ENCODE peak calls at places on chromosome 1, in four cellular contexts. T is fibroblast of lung; B is CD4-positive, CD25-positive, alpha-beta regulatory T cell; O is NT2/D1. H is an unnamed sample.
A peak's percentile ranks its signal among the peaks of the same experiment; 100 is the strongest.

GRCh38 chr1:229342902-229343587 is at the start of gene CCSAP:
- DNase-seq in T (peak; percentile 35), B (no peak), O (no peak), H (peak; percentile 85)

GRCh38 chr1:174996474-174996873 is 3.3 kb upstream of the CACYBP start:
- DNase-seq in T (peak; percentile 61), B (no peak), O (no peak), H (no peak)

GRCh38 chr1:79235221-79236002 is 228.9 kb upstream of the ADGRL4 start:
- DNase-seq in T (no peak), B (no peak), O (peak; percentile 22), H (no peak)

GRCh38 chr1:11384170-11384554 is 94.8 kb upstream of the DISP3 start:
- DNase-seq in T (no peak), B (no peak), O (no peak), H (no peak)

GRCh38 chr1:68120136-68120791 is 69.8 kb upstream of the DIRAS3 start:
- DNase-seq in T (peak; percentile 91), B (no peak), O (peak; percentile 85), H (no peak)

GRCh38 chr1:152251391-152251790 is 27.4 kb upstream of the HRNR start:
- DNase-seq in T (no peak), B (no peak), O (no peak), H (no peak)

GRCh38 chr1:90593312-90593711 is 123.8 kb downstream of the BARHL2 start:
- DNase-seq in T (no peak), B (no peak), O (no peak), H (no peak)

GRCh38 chr1:206921772-206922265 is at the start of gene FCMR:
- DNase-seq in T (no peak), B (peak; percentile 32), O (no peak), H (no peak)

GRCh38 chr1:169149555-169150286 is 43.2 kb downstream of the ATP1B1 start:
- DNase-seq in T (peak; percentile 56), B (no peak), O (no peak), H (no peak)

GRCh38 chr1:52098139-52098871 is 42.2 kb downstream of the BTF3L4 start:
- DNase-seq in T (no peak), B (no peak), O (no peak), H (no peak)

GRCh38 chr1:99697570-99697969 is 51.7 kb downstream of the PALMD start:
- DNase-seq in T (no peak), B (no peak), O (no peak), H (no peak)
- H3K4me1 ChIP-seq in T (no peaks in the 10 kb centered on the region), B (no peaks in the 10 kb centered on the region), O (no peaks in the 10 kb centered on the region), H (no peaks in the 10 kb centered on the region)

DNA sequence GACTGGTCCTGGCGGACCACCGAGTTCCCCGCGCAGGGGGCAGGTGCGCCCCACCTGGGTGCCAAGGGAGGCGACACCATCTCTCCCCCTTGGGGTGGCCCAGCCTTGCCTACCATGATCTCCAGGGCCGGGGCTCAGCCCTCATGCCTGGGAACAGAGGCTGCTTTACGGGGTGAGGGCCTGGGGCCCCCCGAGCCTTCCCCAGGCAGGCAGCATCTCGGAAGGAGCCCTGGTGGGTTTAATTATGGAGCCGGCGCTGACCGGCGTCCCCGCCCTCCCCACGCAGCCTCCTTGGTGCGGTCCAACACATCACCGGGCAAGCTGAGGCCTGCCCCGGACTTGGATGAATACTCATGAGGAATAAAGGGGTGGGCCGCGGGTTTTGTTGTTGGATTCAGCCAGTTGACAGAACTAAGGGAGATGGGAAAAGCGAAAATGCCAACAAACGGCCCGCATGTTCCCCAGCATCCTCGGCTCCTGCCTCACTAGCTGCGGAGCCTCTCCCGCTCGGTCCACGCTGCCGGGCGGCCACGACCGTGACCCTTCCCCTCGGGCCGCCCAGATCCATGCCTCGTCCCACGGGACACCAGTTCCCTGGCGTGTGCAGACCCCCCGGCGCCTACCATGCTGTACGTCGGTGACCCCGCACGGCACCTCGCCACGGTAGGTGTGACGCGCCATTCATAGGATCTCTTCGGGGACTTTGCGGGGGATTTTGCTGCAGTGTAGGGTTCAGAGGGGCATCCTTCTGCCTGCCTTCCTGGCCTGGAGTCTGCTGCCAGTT is 38.2 kb downstream of the TP73 start:
- DNase-seq in T (no peak), B (no peak), O (no peak), H (no peak)
- H3K4me1 ChIP-seq in T (no peaks in the 10 kb centered on the region), B (no peaks in the 10 kb centered on the region), O (peaks cover 19% of the 10 kb centered on the region), H (peaks cover 8% of the 10 kb centered on the region)

GRCh38 chr1:246798107-246798506 is 73.9 kb downstream of the SCCPDH start:
- DNase-seq in T (no peak), B (no peak), O (no peak), H (no peak)
- H3K4me1 ChIP-seq in T (peaks cover 3% of the 10 kb centered on the region), B (no peaks in the 10 kb centered on the region), O (peaks cover 25% of the 10 kb centered on the region), H (no peaks in the 10 kb centered on the region)

GRCh38 chr1:31742462-31743212 is 21.5 kb downstream of the ADGRB2 start:
- DNase-seq in T (no peak), B (no peak), O (no peak), H (no peak)
- H3K4me1 ChIP-seq in T (no peaks in the 10 kb centered on the region), B (peaks cover 2% of the 10 kb centered on the region), O (peaks cover 55% of the 10 kb centered on the region), H (no peaks in the 10 kb centered on the region)

GRCh38 chr1:32817159-32817814 is at the start of the genes S100PBP and YARS1:
- DNase-seq in T (peak; percentile 97), B (peak; percentile 99), O (peak; percentile 100), H (peak; percentile 100)

GRCh38 chr1:32813941-32814739 is 3.0 kb downstream of the YARS1 start:
- DNase-seq in T (peak; percentile 62), B (no peak), O (no peak), H (no peak)

GRCh38 chr1:32818804-32819541 is 1.5 kb downstream of the S100PBP start:
- DNase-seq in T (no peak), B (no peak), O (no peak), H (no peak)

GRCh38 chr1:32817815-32818786 is 648 bp downstream of the S100PBP start:
- DNase-seq in T (peak; percentile 40), B (peak; percentile 27), O (peak; percentile 82), H (peak; percentile 87)

DNA sequence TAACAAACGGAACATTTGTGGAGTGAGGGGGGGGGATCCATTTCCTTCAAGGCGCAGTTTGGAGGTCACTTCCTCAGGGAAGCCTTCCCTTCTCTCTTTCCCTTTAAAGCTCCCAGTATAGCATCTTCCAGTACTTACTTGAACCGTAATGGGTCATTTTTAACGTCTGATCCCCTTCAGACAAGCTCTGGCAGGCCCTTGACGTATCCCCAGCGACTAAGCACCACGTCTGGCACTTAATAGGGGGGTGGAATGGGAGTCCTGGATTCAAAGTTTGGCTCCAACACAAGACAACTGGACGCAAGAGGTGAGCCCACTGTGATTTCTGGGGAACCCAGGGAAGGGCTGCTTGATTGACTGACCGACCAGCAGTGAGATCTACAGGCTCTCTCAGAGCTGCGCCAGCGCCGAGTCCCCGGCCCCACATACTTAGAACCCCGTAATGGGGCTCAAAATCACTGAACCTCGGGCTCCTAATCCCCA is 441 bp downstream of the YARS1 start:
- DNase-seq in T (peak; percentile 44), B (no peak), O (no peak), H (no peak)
- H3K4me1 ChIP-seq in T (peaks cover 5% of the 10 kb centered on the region), B (peaks cover 59% of the 10 kb centered on the region), O (peaks cover 11% of the 10 kb centered on the region), H (peaks cover 42% of the 10 kb centered on the region)

GRCh38 chr1:31011719-31012118 is 53.8 kb downstream of the PUM1 start:
- DNase-seq in T (no peak), B (no peak), O (no peak), H (no peak)
- H3K4me1 ChIP-seq in T (peaks cover 24% of the 10 kb centered on the region), B (peaks cover 62% of the 10 kb centered on the region), O (no peaks in the 10 kb centered on the region), H (peaks cover 63% of the 10 kb centered on the region)

DNA sequence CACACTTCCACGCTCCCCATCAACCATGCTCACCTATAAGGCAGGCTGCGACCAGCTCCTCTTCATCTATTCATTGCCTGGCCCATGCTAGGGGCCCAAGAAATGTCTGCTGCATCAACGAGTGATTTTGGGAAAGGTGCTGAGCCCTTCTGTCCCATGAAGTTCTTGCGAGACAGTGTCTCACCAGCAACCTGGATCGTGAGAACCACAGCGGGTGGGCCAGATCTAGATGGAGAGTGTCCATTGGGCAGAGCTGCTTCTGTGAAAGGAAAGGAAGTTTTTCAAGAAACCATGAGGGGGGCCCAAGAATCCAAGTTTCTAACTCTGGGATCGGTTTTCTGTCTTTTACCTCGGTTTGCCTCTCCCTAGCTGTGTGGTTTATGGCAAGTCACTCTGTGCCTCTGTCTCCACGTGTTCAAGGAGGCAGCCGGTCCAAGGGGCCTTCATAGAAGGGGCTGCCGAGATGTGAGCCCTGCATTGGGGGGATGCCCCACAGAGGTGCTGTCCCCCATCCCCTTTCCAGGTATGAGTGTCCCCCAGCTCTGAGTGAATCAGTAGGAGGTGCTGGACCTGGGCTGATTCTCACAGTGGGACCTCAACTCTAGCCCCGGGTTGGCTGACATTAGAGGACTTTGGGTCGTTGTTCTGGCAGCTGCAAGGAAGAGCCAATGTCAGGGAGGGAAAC is 8.3 kb upstream of the PADI1 start:
- DNase-seq in T (no peak), B (no peak), O (no peak), H (no peak)
- H3K4me1 ChIP-seq in T (peaks cover 3% of the 10 kb centered on the region), B (peaks cover 4% of the 10 kb centered on the region), O (peaks cover 6% of the 10 kb centered on the region), H (no peaks in the 10 kb centered on the region)

DNA sequence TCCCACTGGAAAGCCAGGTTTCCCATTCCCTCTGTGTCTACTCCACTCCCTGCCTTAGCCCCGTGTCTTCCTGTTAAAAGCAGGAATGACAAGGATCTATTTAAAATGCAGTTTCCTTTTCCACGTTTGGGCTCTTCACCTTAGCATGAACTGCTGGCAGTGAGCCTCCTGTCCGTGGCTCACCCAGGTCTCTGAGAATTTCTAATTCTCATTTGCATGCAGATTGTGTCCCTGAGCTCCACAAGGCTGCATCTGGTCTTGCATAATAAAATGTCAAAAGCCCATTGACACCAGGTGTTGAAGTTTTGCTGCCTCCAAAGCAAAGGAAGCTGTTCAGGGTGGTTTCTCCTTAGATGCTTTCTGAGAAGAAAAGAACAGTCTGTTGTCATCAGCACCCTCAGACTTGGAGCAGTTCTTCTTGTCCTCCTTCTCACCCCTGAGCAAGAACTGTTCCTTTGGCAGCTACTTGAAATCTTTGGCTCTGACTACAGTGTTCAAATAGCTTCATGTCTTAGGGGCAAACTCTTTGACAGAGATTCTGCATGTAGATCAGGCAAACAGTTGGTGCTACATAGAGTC is 433.1 kb upstream of the KAZN start:
- DNase-seq in T (no peak), B (no peak), O (no peak), H (no peak)
- H3K4me1 ChIP-seq in T (no peaks in the 10 kb centered on the region), B (no peaks in the 10 kb centered on the region), O (no peaks in the 10 kb centered on the region), H (peaks cover 6% of the 10 kb centered on the region)

GRCh38 chr1:234605983-234606730 is 3.8 kb downstream of the IRF2BP2 start:
- DNase-seq in T (peak; percentile 70), B (peak; percentile 30), O (no peak), H (no peak)

GRCh38 chr1:234603221-234604204 is 6.5 kb downstream of the IRF2BP2 start:
- DNase-seq in T (peak; percentile 70), B (no peak), O (no peak), H (no peak)

GRCh38 chr1:234605493-234605982 is 4.4 kb downstream of the IRF2BP2 start:
- DNase-seq in T (no peak), B (no peak), O (no peak), H (no peak)

GRCh38 chr1:234604393-234604725 is 5.6 kb downstream of the IRF2BP2 start:
- DNase-seq in T (no peak), B (no peak), O (no peak), H (no peak)

GRCh38 chr1:234604726-234605492 is 5.1 kb downstream of the IRF2BP2 start:
- DNase-seq in T (peak; percentile 80), B (no peak), O (no peak), H (no peak)
- H3K4me1 ChIP-seq in T (peaks cover 18% of the 10 kb centered on the region), B (peaks cover 78% of the 10 kb centered on the region), O (peaks cover 8% of the 10 kb centered on the region), H (peaks cover 38% of the 10 kb centered on the region)